ENCODE peak calls at places on chromosomes 5 and 9, in seven cellular contexts. I is adrenal gland, G is nephron progenitor cell, M is fibroblast of lung, F is coronary artery, U is cardiac muscle cell, N is GM23338. E is an unnamed sample.

GRCh38 chr5:131795128-131795719 is 1.6 kb downstream of the FNIP1 start:
- DNase-seq in U (no peak), G (no peak), M (peak), I (no peak), F (no peak), N (no peak), E (no peak)

GRCh38 chr5:172487671-172488070 is 33.3 kb upstream of the SH3PXD2B start:
- DNase-seq in N (no peak), F (peak), U (no peak), G (no peak), M (no peak), I (no peak), E (no peak)

GRCh38 chr9:214488-215448 is at the start of gene DOCK8:
- DNase-seq in G (peak), I (peak), U (peak), N (peak), M (no peak), F (no peak), E (peak)

GRCh38 chr5:73499187-73499586 is 945 bp downstream of the BTF3 start:
- DNase-seq in G (no peak), U (no peak), M (no peak), I (no peak), F (no peak), N (no peak), E (no peak)

GRCh38 chr5:16025681-16026080 is 153.9 kb downstream of the MARCHF11 start:
- DNase-seq in M (no peak), U (peak), F (no peak), N (no peak), I (no peak), G (no peak), E (no peak)

GRCh38 chr5:56763182-56763581 is 52.2 kb upstream of the MAP3K1 start:
- DNase-seq in M (no peak), N (no peak), G (no peak), I (no peak), F (no peak), U (no peak), E (no peak)

GRCh38 chr5:157326440-157327023 is 60.6 kb downstream of the CYFIP2 start:
- DNase-seq in U (no peak), G (no peak), M (no peak), F (no peak), I (no peak), N (no peak), E (no peak)

GRCh38 chr5:73027361-73027760 is 71.5 kb downstream of the FCHO2 start:
- DNase-seq in M (no peak), U (no peak), F (no peak), N (peak), I (no peak), G (no peak), E (no peak)

GRCh38 chr5:16773990-16774389 is 157.2 kb upstream of the RETREG1 start:
- DNase-seq in U (no peak), I (no peak), F (no peak), M (peak), G (no peak), N (no peak), E (no peak)

GRCh38 chr5:143350790-143351603 is 52.5 kb downstream of the NR3C1 start:
- DNase-seq in N (no peak), I (no peak), U (no peak), G (no peak), F (no peak), M (peak), E (no peak)

GRCh38 chr9:116998305-116998704 is 311.2 kb downstream of the TRIM32 start:
- DNase-seq in I (no peak), M (peak), F (no peak), G (peak), U (peak), N (peak), E (no peak)

GRCh38 chr9:123656565-123656964 is 273.4 kb downstream of the DENND1A start:
- DNase-seq in I (no peak), G (no peak), M (no peak), N (no peak), F (no peak), U (no peak), E (no peak)

GRCh38 chr9:123657921-123658320 is 272.0 kb downstream of the DENND1A start:
- DNase-seq in M (no peak), F (no peak), U (no peak), N (no peak), G (no peak), I (no peak), E (no peak)

GRCh38 chr9:123655681-123656423 is 274.1 kb downstream of the DENND1A start:
- DNase-seq in I (no peak), N (no peak), G (no peak), F (no peak), M (no peak), U (no peak), E (no peak)

GRCh38 chr9:123658792-123659191 is 271.1 kb downstream of the DENND1A start:
- DNase-seq in F (no peak), N (no peak), U (no peak), M (no peak), I (no peak), G (no peak), E (no peak)

DNA sequence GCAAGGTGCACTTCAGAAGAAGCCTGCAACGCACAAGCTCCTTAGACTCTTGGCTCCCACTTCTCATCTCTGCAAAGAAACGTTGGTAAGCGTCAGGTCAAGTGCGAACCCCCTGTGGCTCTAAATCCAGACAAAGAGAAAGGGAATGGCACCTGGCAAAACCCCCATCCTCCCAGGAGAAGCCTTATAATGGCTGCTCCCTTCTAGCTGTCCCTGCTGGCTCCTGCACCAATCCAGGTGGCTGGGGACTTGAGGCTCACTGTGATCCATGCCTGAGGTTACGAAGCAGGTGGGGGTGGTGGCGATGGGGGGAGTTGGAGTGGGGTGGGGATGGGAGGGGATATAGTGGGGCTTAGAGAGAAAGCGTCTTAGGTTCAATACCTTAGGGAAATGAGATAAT is 272.8 kb downstream of the DENND1A start:
- DNase-seq in F (no peak), M (no peak), I (no peak), G (no peak), U (no peak), N (peak), E (no peak)
- TF ChIP-seq CTCF in F (no peak), M (no peak), I (no peak), G (no peak), U (no peak), N (no peak), E (no peak)

GRCh38 chr5:160188151-160188967 is 40.9 kb upstream of the FABP6 start:
- DNase-seq in N (peak), G (peak), M (peak), U (peak), I (peak), F (peak), E (peak)
- TF ChIP-seq CTCF in N (peak), G (no peak), M (peak), U (no peak), I (peak), F (no peak), E (peak)

DNA sequence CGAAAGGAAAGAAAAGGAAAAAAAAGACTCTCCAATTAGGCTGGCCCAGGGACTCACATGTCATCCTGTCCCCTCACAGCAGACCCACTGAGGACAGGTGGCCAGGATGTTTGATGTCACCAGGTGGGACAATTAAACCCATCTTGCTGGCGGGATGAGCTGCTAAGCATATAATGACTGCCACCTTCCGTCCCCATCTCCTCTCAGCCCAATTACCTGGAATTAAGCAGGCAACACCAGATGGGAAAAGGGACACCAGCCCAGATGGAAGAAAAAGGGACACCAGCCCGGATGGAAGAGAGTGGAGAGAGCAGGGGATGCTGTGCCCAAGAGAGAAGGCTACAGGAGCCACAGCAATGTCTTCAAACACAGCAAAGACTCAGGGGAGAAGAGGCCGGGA is 116.6 kb upstream of the SARDH start:
- DNase-seq in M (no peak), N (no peak), U (no peak), G (no peak), I (no peak), F (no peak), E (no peak)
- TF ChIP-seq CTCF in M (no peak), N (no peak), U (no peak), G (no peak), I (no peak), F (no peak), E (no peak)

DNA sequence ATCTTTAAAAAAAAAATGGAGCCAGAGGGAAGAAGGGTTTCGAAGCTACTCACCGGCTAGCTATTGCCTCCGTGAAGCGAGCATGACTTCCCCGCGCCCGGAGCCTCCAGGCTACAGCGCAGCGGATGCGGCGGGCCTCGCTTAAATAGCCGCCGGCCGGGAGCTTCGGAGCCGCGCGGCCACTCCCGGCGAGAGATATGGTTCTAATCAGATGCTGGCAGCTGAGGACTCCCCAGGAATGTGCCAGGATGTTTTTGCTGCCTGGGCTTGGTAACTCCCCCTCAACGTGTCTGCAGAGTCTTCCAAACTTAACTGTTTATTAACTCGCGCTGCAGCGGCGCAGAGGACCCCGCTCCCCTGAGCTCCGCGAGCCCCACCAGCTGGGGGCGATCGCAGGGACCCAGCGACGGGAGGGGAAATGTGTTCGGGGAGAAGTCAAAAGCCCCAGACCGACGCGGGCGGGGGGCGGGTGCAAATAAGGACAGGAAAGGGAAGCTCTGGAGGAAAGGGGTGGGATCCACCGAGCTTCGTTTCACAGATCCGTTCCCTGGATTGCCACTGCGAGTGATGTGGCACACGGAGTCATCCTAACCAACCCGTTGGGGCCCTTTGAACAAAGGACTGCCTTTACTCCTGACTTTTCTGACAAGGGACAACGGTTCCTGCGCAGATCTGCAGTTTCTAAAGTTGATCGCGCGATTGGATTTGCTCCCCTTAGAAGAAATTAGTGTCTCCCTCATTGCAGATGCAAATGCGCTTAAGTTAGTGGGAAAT is at the start of gene DAB2:
- DNase-seq in N (peak), M (peak), G (peak), U (peak), F (peak), I (peak), E (peak)
- TF ChIP-seq CTCF in N (peak), M (peak), G (peak), U (peak), F (no peak), I (peak), E (peak)

GRCh38 chr5:125257057-125257970 is 510.9 kb upstream of the ZNF608 start:
- DNase-seq in I (no peak), M (peak), F (no peak), U (peak), N (no peak), G (no peak), E (no peak)
- TF ChIP-seq CTCF in I (no peak), M (no peak), F (no peak), U (no peak), N (no peak), G (no peak), E (no peak)

DNA sequence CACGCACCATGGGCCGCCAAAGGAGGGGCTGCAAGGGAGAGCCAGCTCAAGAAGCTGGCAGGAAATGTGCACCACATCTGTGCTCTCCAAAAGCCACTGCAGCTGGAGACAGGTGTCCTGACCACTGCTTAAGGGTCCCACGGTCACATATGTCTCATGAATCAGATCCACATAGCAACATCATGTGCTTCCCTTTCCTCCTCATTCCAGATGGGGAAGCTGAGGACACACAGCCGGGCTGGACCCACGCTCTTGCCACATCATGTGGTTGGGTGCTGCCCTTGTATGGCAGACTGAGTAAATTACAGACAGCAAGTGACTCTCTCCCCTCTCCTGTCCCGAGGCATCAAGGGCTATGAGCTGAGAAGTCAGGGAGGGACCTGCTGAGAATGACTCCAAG is 58.3 kb downstream of the NSUN2 start:
- DNase-seq in N (no peak), I (no peak), U (no peak), M (no peak), G (no peak), F (no peak), E (no peak)
- TF ChIP-seq CTCF in N (peak), I (no peak), U (no peak), M (no peak), G (no peak), F (no peak), E (no peak)

GRCh38 chr9:72858089-72858912 is 94.6 kb downstream of the ALDH1A1 start:
- DNase-seq in G (peak), M (peak), U (no peak), I (peak), N (no peak), F (no peak), E (no peak)

GRCh38 chr9:72857632-72858011 is 95.2 kb downstream of the ALDH1A1 start:
- DNase-seq in M (no peak), G (no peak), F (no peak), N (no peak), I (no peak), U (no peak), E (no peak)

GRCh38 chr9:72856985-72857631 is 95.7 kb downstream of the ALDH1A1 start:
- DNase-seq in N (peak), M (peak), F (no peak), I (peak), U (peak), G (no peak), E (peak)

GRCh38 chr9:72855321-72855720 is 97.5 kb downstream of the ALDH1A1 start:
- DNase-seq in F (no peak), I (no peak), N (no peak), U (no peak), M (no peak), G (no peak), E (no peak)

GRCh38 chr9:72855890-72856523 is 96.8 kb downstream of the ALDH1A1 start:
- DNase-seq in U (no peak), G (no peak), I (no peak), F (no peak), N (no peak), M (no peak), E (no peak)
- TF ChIP-seq CTCF in U (no peak), G (no peak), I (no peak), F (no peak), N (no peak), M (no peak), E (no peak)

DNA sequence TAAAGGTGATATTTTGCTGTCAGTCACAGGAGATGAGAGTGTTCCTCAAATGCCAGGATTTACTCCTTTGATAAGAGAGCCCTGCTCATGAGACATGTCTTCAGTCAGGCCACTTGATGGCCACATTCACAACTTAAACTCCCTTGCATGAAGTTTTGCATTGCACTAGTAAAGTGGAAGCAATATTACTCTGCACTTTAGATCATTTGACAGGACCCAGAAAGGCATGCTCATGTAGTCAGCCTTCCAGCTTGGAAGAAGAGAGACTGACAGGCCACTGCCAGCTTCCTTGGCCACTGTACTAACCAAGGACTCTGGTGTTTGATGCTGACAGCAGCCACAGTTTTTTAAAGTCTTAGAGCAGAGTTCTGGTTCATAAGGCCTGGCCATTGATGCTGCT is 42.6 kb downstream of the NPR3 start:
- DNase-seq in F (no peak), U (no peak), M (peak), I (no peak), G (no peak), N (no peak), E (no peak)
- TF ChIP-seq CTCF in F (no peak), U (no peak), M (peak), I (no peak), G (no peak), N (no peak), E (no peak)